ENCODE peak calls at places on chromosomes 1 and 21, in five cellular contexts. One of them, this sample, is unnamed.

GRCh38 chr1:236016782-236017400 is 48.0 kb downstream of the NID1 start:
- DNase-seq in astrocyte: peak
- DNase-seq in fibroblast of lung: peak
- DNase-seq in K562: no peak
- DNase-seq in IMR-90: peak
- DNase-seq in this sample: no peak

GRCh38 chr1:29412591-29412990 is 176.3 kb downstream of the PTPRU start:
- DNase-seq in astrocyte: no peak
- DNase-seq in fibroblast of lung: no peak
- DNase-seq in K562: no peak
- DNase-seq in IMR-90: no peak
- DNase-seq in this sample: no peak

GRCh38 chr21:44337941-44338895 is 972 bp downstream of the CFAP410 start:
- DNase-seq in astrocyte: peak
- DNase-seq in fibroblast of lung: peak
- DNase-seq in K562: peak
- DNase-seq in IMR-90: peak
- DNase-seq in this sample: peak

GRCh38 chr1:30966690-30967369 is 58.3 kb upstream of the SDC3 start:
- DNase-seq in astrocyte: peak
- DNase-seq in fibroblast of lung: peak
- DNase-seq in K562: no peak
- DNase-seq in IMR-90: peak
- DNase-seq in this sample: no peak

GRCh38 chr1:229138066-229138465 is 132.8 kb upstream of the RAB4A start:
- DNase-seq in astrocyte: no peak
- DNase-seq in fibroblast of lung: no peak
- DNase-seq in K562: no peak
- DNase-seq in IMR-90: peak
- DNase-seq in this sample: no peak

GRCh38 chr1:194039578-194039977 is 853.2 kb upstream of the B3GALT2 start:
- DNase-seq in astrocyte: no peak
- DNase-seq in fibroblast of lung: no peak
- DNase-seq in K562: no peak
- DNase-seq in IMR-90: no peak
- DNase-seq in this sample: no peak

GRCh38 chr1:24557711-24558121 is 1.8 kb downstream of the NCMAP start:
- DNase-seq in astrocyte: no peak
- DNase-seq in fibroblast of lung: no peak
- DNase-seq in K562: no peak
- DNase-seq in IMR-90: no peak
- DNase-seq in this sample: no peak

GRCh38 chr1:151508721-151509292 is 2.4 kb upstream of the CGN start:
- DNase-seq in astrocyte: no peak
- DNase-seq in fibroblast of lung: peak
- DNase-seq in K562: peak
- DNase-seq in IMR-90: no peak
- DNase-seq in this sample: no peak

GRCh38 chr1:117754061-117754969 is 148.5 kb downstream of the TENT5C start:
- DNase-seq in astrocyte: peak
- DNase-seq in fibroblast of lung: peak
- DNase-seq in K562: peak
- DNase-seq in IMR-90: peak
- DNase-seq in this sample: peak

GRCh38 chr21:16420086-16420724 is 690.4 kb downstream of the USP25 start:
- DNase-seq in astrocyte: peak
- DNase-seq in fibroblast of lung: peak
- DNase-seq in K562: no peak
- DNase-seq in IMR-90: peak
- DNase-seq in this sample: no peak

GRCh38 chr1:69534829-69535228 is 32.9 kb upstream of the LRRC7 start:
- DNase-seq in astrocyte: no peak
- DNase-seq in fibroblast of lung: no peak
- DNase-seq in K562: no peak
- DNase-seq in IMR-90: no peak
- DNase-seq in this sample: no peak

GRCh38 chr1:41003640-41004220 is 17.8 kb downstream of the SLFNL1 start:
- DNase-seq in astrocyte: peak
- DNase-seq in fibroblast of lung: peak
- DNase-seq in K562: peak
- DNase-seq in IMR-90: peak
- DNase-seq in this sample: peak

GRCh38 chr1:63731117-63732043 is 42.4 kb upstream of the ROR1 start:
- DNase-seq in astrocyte: peak
- DNase-seq in fibroblast of lung: peak
- DNase-seq in K562: no peak
- DNase-seq in IMR-90: peak
- DNase-seq in this sample: no peak

GRCh38 chr1:151546006-151546925 is 6.2 kb downstream of the TUFT1 start:
- DNase-seq in astrocyte: no peak
- DNase-seq in fibroblast of lung: no peak
- DNase-seq in K562: no peak
- DNase-seq in IMR-90: no peak
- DNase-seq in this sample: no peak

GRCh38 chr1:182249201-182249676 is 142.4 kb downstream of the GLUL start:
- DNase-seq in astrocyte: no peak
- DNase-seq in fibroblast of lung: no peak
- DNase-seq in K562: peak
- DNase-seq in IMR-90: no peak
- DNase-seq in this sample: no peak

GRCh38 chr1:243440406-243440805 is 184.6 kb downstream of the SDCCAG8 start:
- DNase-seq in astrocyte: peak
- DNase-seq in fibroblast of lung: peak
- DNase-seq in K562: no peak
- DNase-seq in IMR-90: no peak
- DNase-seq in this sample: peak

GRCh38 chr21:26445440-26445839 is 127.6 kb downstream of the CYYR1 start:
- DNase-seq in astrocyte: peak
- DNase-seq in fibroblast of lung: peak
- DNase-seq in K562: no peak
- DNase-seq in IMR-90: peak
- DNase-seq in this sample: no peak

GRCh38 chr1:3368711-3369436 is 85.6 kb upstream of the ARHGEF16 start:
- DNase-seq in astrocyte: peak
- DNase-seq in fibroblast of lung: peak
- DNase-seq in K562: no peak
- DNase-seq in IMR-90: no peak
- DNase-seq in this sample: no peak

GRCh38 chr1:33228935-33229487 is 27.3 kb upstream of the ZNF362 start:
- DNase-seq in astrocyte: peak
- DNase-seq in fibroblast of lung: peak
- DNase-seq in K562: no peak
- DNase-seq in IMR-90: peak
- DNase-seq in this sample: no peak

GRCh38 chr21:28927122-28927521 is 65.6 kb downstream of the LTN1 start:
- DNase-seq in astrocyte: no peak
- DNase-seq in fibroblast of lung: no peak
- DNase-seq in K562: no peak
- DNase-seq in IMR-90: no peak
- DNase-seq in this sample: no peak

GRCh38 chr1:905071-905749 is 18.5 kb upstream of the SAMD11 start:
- DNase-seq in astrocyte: peak
- DNase-seq in fibroblast of lung: peak
- DNase-seq in K562: no peak
- DNase-seq in IMR-90: no peak
- DNase-seq in this sample: peak

GRCh38 chr1:147892216-147892615 is 10.4 kb upstream of the GJA8 start:
- DNase-seq in astrocyte: no peak
- DNase-seq in fibroblast of lung: no peak
- DNase-seq in K562: no peak
- DNase-seq in IMR-90: no peak
- DNase-seq in this sample: peak

GRCh38 chr1:181936768-181937581 is 124.5 kb downstream of the ZNF648 start:
- DNase-seq in astrocyte: no peak
- DNase-seq in fibroblast of lung: peak
- DNase-seq in K562: peak
- DNase-seq in IMR-90: no peak
- DNase-seq in this sample: peak

GRCh38 chr1:179425186-179425585 is 59.4 kb downstream of the AXDND1 start:
- DNase-seq in astrocyte: no peak
- DNase-seq in fibroblast of lung: no peak
- DNase-seq in K562: no peak
- DNase-seq in IMR-90: no peak
- DNase-seq in this sample: no peak

GRCh38 chr1:39988618-39989343 is 33.8 kb downstream of the MFSD2A start:
- DNase-seq in astrocyte: no peak
- DNase-seq in fibroblast of lung: peak
- DNase-seq in K562: no peak
- DNase-seq in IMR-90: peak
- DNase-seq in this sample: no peak

GRCh38 chr1:8717148-8717547 is 100.3 kb downstream of the RERE start:
- DNase-seq in astrocyte: no peak
- DNase-seq in fibroblast of lung: no peak
- DNase-seq in K562: no peak
- DNase-seq in IMR-90: no peak
- DNase-seq in this sample: no peak

GRCh38 chr1:60894121-60894520 is 188.2 kb upstream of the NFIA start:
- DNase-seq in astrocyte: no peak
- DNase-seq in fibroblast of lung: no peak
- DNase-seq in K562: no peak
- DNase-seq in IMR-90: no peak
- DNase-seq in this sample: peak

GRCh38 chr1:46169811-46170454 is 5.0 kb upstream of the TSPAN1 start:
- DNase-seq in astrocyte: no peak
- DNase-seq in fibroblast of lung: no peak
- DNase-seq in K562: no peak
- DNase-seq in IMR-90: no peak
- DNase-seq in this sample: no peak

GRCh38 chr1:46171872-46172271 is 3.0 kb upstream of the TSPAN1 start:
- DNase-seq in astrocyte: no peak
- DNase-seq in fibroblast of lung: no peak
- DNase-seq in K562: no peak
- DNase-seq in IMR-90: no peak
- DNase-seq in this sample: no peak

GRCh38 chr1:46171351-46171750 is 3.5 kb upstream of the TSPAN1 start:
- DNase-seq in astrocyte: no peak
- DNase-seq in fibroblast of lung: no peak
- DNase-seq in K562: no peak
- DNase-seq in IMR-90: no peak
- DNase-seq in this sample: no peak

GRCh38 chr1:46168463-46168862 is 6.4 kb upstream of the TSPAN1 start:
- DNase-seq in astrocyte: no peak
- DNase-seq in fibroblast of lung: no peak
- DNase-seq in K562: no peak
- DNase-seq in IMR-90: peak
- DNase-seq in this sample: no peak

DNA sequence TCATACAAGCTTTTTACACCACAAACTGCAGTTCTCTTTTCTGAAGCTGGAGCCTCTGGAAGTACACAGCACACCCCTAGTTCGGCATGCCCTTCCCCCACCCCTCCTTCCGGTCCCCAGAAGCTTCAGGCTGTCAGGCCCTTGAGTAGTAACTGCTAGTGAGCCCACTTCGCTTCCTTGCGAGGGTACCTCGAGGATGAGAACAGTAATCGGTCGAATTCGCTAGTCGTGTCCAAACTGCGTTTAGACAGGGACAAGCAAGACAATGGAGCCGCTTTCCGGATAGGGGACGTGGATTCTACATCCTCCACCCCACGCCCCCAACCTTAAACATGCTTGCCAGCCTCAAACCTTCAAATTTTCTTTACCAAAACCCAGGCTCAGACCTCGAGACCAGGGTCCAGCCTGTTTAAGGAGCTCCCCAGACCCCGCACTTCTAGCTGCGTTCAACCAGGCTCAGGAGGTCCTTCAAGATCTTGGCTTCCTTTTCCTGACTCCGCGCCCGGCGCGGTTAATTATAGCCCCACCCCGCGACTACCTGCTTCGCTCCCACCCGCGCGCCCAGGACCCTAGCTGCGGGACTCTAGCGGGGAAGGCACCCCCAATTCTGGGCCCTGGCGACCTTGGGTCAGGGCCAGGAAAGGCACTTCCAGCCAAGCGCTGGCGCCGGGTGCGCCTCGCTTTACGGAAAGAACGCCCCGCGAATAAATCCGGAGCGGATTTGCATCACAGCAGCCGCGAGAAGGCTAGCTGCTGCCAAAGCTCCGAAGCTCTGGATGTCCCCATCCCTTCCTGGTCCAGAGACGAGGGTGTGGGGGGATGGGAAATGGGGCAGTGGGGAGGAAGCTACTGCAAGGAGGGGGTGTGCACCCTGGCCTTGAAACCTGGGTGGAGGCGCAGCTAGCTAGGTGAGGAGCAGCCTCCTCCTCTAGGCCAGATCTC is 8.1 kb upstream of the TSPAN1 start:
- DNase-seq in astrocyte: no peak
- DNase-seq in fibroblast of lung: no peak
- DNase-seq in K562: no peak
- DNase-seq in IMR-90: no peak
- DNase-seq in this sample: peak
- H3K27ac ChIP-seq in astrocyte: no peak
- H3K27ac ChIP-seq in fibroblast of lung: no peak
- H3K27ac ChIP-seq in K562: no peak
- H3K27ac ChIP-seq in IMR-90: no peak
- H3K27ac ChIP-seq in this sample: no peak

GRCh38 chr1:57591854-57592253 is 168.0 kb upstream of the DAB1 start:
- DNase-seq in astrocyte: no peak
- DNase-seq in fibroblast of lung: no peak
- DNase-seq in K562: no peak
- DNase-seq in IMR-90: no peak
- DNase-seq in this sample: no peak
- H2AFZ ChIP-seq in astrocyte: no peak
- H2AFZ ChIP-seq in fibroblast of lung: no peak
- H2AFZ ChIP-seq in K562: no peak
- H2AFZ ChIP-seq in IMR-90: no peak
- H2AFZ ChIP-seq in this sample: no peak

DNA sequence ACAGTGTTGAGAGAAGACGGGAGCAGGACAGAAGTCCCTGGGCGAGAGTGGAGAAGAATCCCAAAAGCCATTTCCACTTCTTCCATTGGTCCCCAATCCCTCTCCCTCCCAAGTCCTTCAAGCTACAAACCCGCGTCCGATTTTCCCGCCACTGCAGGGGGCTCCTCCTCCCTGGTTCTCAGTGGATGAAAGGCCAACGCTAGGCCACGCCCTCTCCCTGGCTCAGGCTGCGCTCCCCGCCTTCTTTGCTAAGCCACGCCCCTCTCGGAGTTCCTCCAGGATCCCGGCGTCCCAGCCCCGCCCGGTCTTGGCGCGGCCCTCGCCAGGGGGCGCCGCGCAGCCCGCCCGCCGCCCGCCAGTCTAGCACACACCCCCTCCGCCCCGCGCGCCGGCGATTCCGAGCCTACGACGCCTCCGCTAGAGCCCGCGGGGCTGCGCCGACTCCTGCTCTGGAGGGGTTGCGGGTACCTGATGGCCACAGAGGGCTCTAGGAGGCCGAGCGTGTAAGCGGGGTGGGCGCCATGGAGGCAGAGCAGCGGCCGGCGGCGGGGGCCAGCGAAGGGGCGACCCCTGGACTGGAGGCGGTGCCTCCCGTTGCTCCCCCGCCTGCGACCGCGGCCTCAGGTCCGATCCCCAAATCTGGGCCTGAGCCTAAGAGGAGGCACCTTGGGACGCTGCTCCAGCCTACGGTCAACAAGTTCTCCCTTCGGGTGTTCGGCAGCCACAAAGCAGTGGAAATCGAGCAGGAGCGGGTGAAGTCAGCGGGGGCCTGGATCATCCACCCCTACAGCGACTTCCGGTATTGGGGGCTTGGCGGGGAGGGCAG is at the start of gene HCN3:
- DNase-seq in astrocyte: peak
- DNase-seq in fibroblast of lung: peak
- DNase-seq in K562: peak
- DNase-seq in IMR-90: peak
- DNase-seq in this sample: peak
- TF ChIP-seq CTCF in astrocyte: peak
- TF ChIP-seq CTCF in fibroblast of lung: peak
- TF ChIP-seq CTCF in K562: peak
- TF ChIP-seq CTCF in IMR-90: peak
- TF ChIP-seq CTCF in this sample: peak

GRCh38 chr1:203318229-203318517 is 12.9 kb downstream of the BTG2 start:
- DNase-seq in astrocyte: no peak
- DNase-seq in fibroblast of lung: no peak
- DNase-seq in K562: no peak
- DNase-seq in IMR-90: no peak
- DNase-seq in this sample: no peak
- H3K27ac ChIP-seq in astrocyte: no peak
- H3K27ac ChIP-seq in fibroblast of lung: no peak
- H3K27ac ChIP-seq in K562: no peak
- H3K27ac ChIP-seq in IMR-90: no peak
- H3K27ac ChIP-seq in this sample: no peak

This sample was measured in neural progenitor cell.